ENCODE peak calls at places on chromosome 16, in six cellular contexts. Z, M, S, L, U and J are unnamed samples.

GRCh38 chr16:466651-467050 is 41.2 kb downstream of the RAB11FIP3 start:
- DNase-seq in Z (no peak), S (no peak), M (no peak), L (no peak), U (no peak), J (no peak)

GRCh38 chr16:50371936-50372595 is 3.3 kb upstream of the BRD7 start:
- DNase-seq in U (no peak), S (no peak), Z (peak), M (no peak), L (no peak), J (no peak)

GRCh38 chr16:85391769-85392583 is 221.1 kb upstream of the GSE1 start:
- DNase-seq in L (no peak), Z (no peak), M (no peak), S (no peak), U (no peak), J (no peak)

GRCh38 chr16:82629441-82630027 is 2.8 kb downstream of the CDH13 start:
- DNase-seq in U (no peak), Z (peak), S (no peak), M (no peak), L (no peak), J (peak)

GRCh38 chr16:28983644-28984043 is 1.2 kb upstream of the LAT start:
- DNase-seq in U (no peak), M (no peak), Z (no peak), L (no peak), S (no peak), J (no peak)

GRCh38 chr16:70395345-70395901 is 43.5 kb downstream of the ST3GAL2 start:
- DNase-seq in M (no peak), S (peak), L (no peak), U (peak), Z (peak), J (no peak)

GRCh38 chr16:19148189-19148588 is 19.9 kb upstream of the SYT17 start:
- DNase-seq in L (no peak), M (no peak), U (no peak), Z (no peak), S (no peak), J (no peak)

GRCh38 chr16:19883296-19883951 is 1.2 kb downstream of the GPRC5B start:
- DNase-seq in L (no peak), U (no peak), M (no peak), Z (peak), S (no peak), J (no peak)

GRCh38 chr16:89472711-89473075 is 17.7 kb downstream of the ANKRD11 start:
- DNase-seq in U (no peak), S (no peak), L (no peak), M (no peak), Z (no peak), J (no peak)

GRCh38 chr16:13823501-13823900 is 96.5 kb upstream of the ERCC4 start:
- DNase-seq in L (no peak), Z (no peak), M (no peak), S (no peak), U (no peak), J (no peak)

GRCh38 chr16:1884155-1884760 is 12.3 kb upstream of the MEIOB start:
- DNase-seq in Z (peak), S (no peak), U (no peak), M (no peak), L (no peak), J (no peak)

GRCh38 chr16:82414476-82414875 is 212.3 kb upstream of the CDH13 start:
- DNase-seq in M (no peak), L (no peak), S (no peak), Z (no peak), U (no peak), J (no peak)

GRCh38 chr16:49811630-49812334 is 44.1 kb downstream of the ZNF423 start:
- DNase-seq in Z (no peak), L (no peak), M (no peak), U (no peak), S (no peak), J (no peak)

GRCh38 chr16:86519649-86520316 is 9.5 kb downstream of the FOXF1 start:
- DNase-seq in M (peak), L (peak), S (peak), Z (peak), U (no peak), J (peak)

GRCh38 chr16:50464325-50465290 is 83.6 kb upstream of the NKD1 start:
- DNase-seq in M (no peak), S (no peak), L (no peak), Z (no peak), U (no peak), J (no peak)

GRCh38 chr16:11389631-11390565 is 44.6 kb downstream of the RMI2 start:
- DNase-seq in S (no peak), Z (no peak), L (no peak), M (no peak), U (no peak), J (no peak)

GRCh38 chr16:57694556-57695377 is at the start of gene DRC7:
- DNase-seq in L (no peak), M (peak), Z (peak), S (no peak), U (no peak), J (peak)

GRCh38 chr16:89115216-89115949 is 21.7 kb downstream of the ACSF3 start:
- DNase-seq in S (peak), M (no peak), U (peak), L (peak), Z (peak), J (no peak)

GRCh38 chr16:21157632-21158031 is 842 bp upstream of the LDAF1 start:
- DNase-seq in S (no peak), M (no peak), Z (no peak), L (no peak), U (no peak), J (no peak)

GRCh38 chr16:29901607-29901945 is 1.3 kb downstream of the ASPHD1 start:
- DNase-seq in M (no peak), L (no peak), U (no peak), Z (no peak), S (no peak), J (no peak)

GRCh38 chr16:11946433-11946832 is 4.6 kb upstream of the NPIPB2 start:
- DNase-seq in M (no peak), L (no peak), S (no peak), Z (no peak), U (no peak), J (no peak)

GRCh38 chr16:10168258-10168657 is 14.0 kb downstream of the GRIN2A start:
- DNase-seq in M (no peak), S (no peak), L (no peak), Z (no peak), U (no peak), J (no peak)

GRCh38 chr16:31711344-31711845 is 162.2 kb upstream of the ZNF267 start:
- DNase-seq in U (no peak), Z (no peak), M (no peak), L (no peak), S (no peak), J (no peak)

GRCh38 chr16:3509470-3509928 is 8.7 kb downstream of the CLUAP1 start:
- DNase-seq in L (no peak), M (no peak), Z (peak), U (peak), S (peak), J (no peak)

GRCh38 chr16:4179020-4179419 is 62.8 kb upstream of the ADCY9 start:
- DNase-seq in U (no peak), Z (peak), M (no peak), S (no peak), L (no peak), J (no peak)